ENCODE peak calls at places on chromosomes 7 and 10, in eight cellular contexts. G, X, C, W, Q, J, B and O are unnamed samples.

GRCh38 chr7:125670926-125671572 is 741.4 kb upstream of the POT1 start:
- DNase-seq in Q (no peak), B (no peak), W (no peak), C (peak), J (no peak), G (no peak), X (no peak), O (peak)

GRCh38 chr10:88361494-88361893 is 221.6 kb downstream of the RNLS start:
- DNase-seq in C (no peak), J (no peak), Q (peak), G (peak), W (no peak), X (no peak), B (no peak), O (no peak)

GRCh38 chr7:48634116-48634632 is 290.2 kb upstream of the CDC14C start:
- DNase-seq in C (no peak), X (no peak), Q (no peak), G (no peak), B (no peak), J (no peak), W (no peak), O (no peak)

GRCh38 chr7:138814806-138815332 is 16.9 kb upstream of the ATP6V0A4 start:
- DNase-seq in B (no peak), W (no peak), C (no peak), J (no peak), G (no peak), X (no peak), Q (no peak), O (no peak)

GRCh38 chr10:9091515-9092093 is 1037.1 kb downstream of the GATA3 start:
- DNase-seq in G (no peak), J (no peak), Q (no peak), W (no peak), X (peak), C (no peak), B (no peak), O (no peak)

GRCh38 chr7:140678816-140679130 is 6.0 kb downstream of the ADCK2 start:
- DNase-seq in C (no peak), J (no peak), Q (no peak), G (no peak), B (no peak), W (no peak), X (no peak), O (no peak)

GRCh38 chr10:63005246-63005645 is 127.9 kb upstream of the NRBF2 start:
- DNase-seq in W (no peak), B (no peak), J (peak), Q (peak), C (peak), X (no peak), G (no peak), O (peak)

GRCh38 chr7:92685146-92686042 is 95.2 kb upstream of the FAM133B start:
- DNase-seq in B (no peak), J (no peak), C (no peak), G (no peak), X (peak), W (no peak), Q (no peak), O (no peak)

GRCh38 chr10:77251297-77252013 is 386.2 kb downstream of the KCNMA1 start:
- DNase-seq in W (no peak), J (peak), C (peak), G (no peak), B (no peak), X (no peak), Q (peak), O (peak)

GRCh38 chr10:21078410-21079329 is 181.6 kb upstream of the NEBL start:
- DNase-seq in Q (peak), C (peak), W (peak), X (no peak), G (no peak), J (peak), B (peak), O (peak)

GRCh38 chr7:36690514-36691187 is 33.6 kb downstream of the AOAH start:
- DNase-seq in W (no peak), Q (no peak), C (no peak), J (no peak), G (no peak), B (no peak), X (no peak), O (no peak)